ENCODE peak calls at places on chromosome 9, in five cellular contexts. Y, J, X, M and L are unnamed samples.

GRCh38 chr9:34072410-34072809 is 23.7 kb upstream of the UBAP2 start:
- DNase-seq in Y (no peak), J (no peak), X (no peak), M (no peak), L (no peak)

GRCh38 chr9:37531699-37532098 is 44.5 kb downstream of the FBXO10 start:
- DNase-seq in Y (no peak), J (peak), X (no peak), M (no peak), L (no peak)

GRCh38 chr9:98010450-98010849 is 27.3 kb downstream of the ANP32B start:
- DNase-seq in Y (no peak), J (no peak), X (no peak), M (no peak), L (no peak)

GRCh38 chr9:77386187-77386586 is 208.9 kb downstream of the VPS13A start:
- DNase-seq in Y (no peak), J (no peak), X (no peak), M (no peak), L (no peak)

GRCh38 chr9:16575142-16575877 is 295.2 kb downstream of the BNC2 start:
- DNase-seq in Y (no peak), J (no peak), X (no peak), M (no peak), L (no peak)

GRCh38 chr9:92610470-92611420 is 59.2 kb downstream of the IPPK start:
- DNase-seq in Y (no peak), J (no peak), X (no peak), M (no peak), L (no peak)

GRCh38 chr9:96453625-96454024 is 3.7 kb downstream of the HABP4 start:
- DNase-seq in Y (no peak), J (no peak), X (no peak), M (peak), L (no peak)

GRCh38 chr9:99197987-99198386 is 23.8 kb downstream of the ALG2 start:
- DNase-seq in Y (no peak), J (no peak), X (no peak), M (no peak), L (no peak)

GRCh38 chr9:94153905-94154304 is 69.6 kb downstream of the PTPDC1 start:
- DNase-seq in Y (peak), J (no peak), X (no peak), M (no peak), L (no peak)

GRCh38 chr9:117268847-117269452 is 145.9 kb downstream of the ASTN2 start:
- DNase-seq in Y (no peak), J (no peak), X (no peak), M (no peak), L (no peak)

GRCh38 chr9:114034176-114034575 is 43.9 kb downstream of the AMBP start:
- DNase-seq in Y (no peak), J (no peak), X (no peak), M (no peak), L (no peak)

GRCh38 chr9:120710110-120710981 is 3.9 kb downstream of the MEGF9 start:
- DNase-seq in Y (peak), J (no peak), X (no peak), M (no peak), L (no peak)

GRCh38 chr9:32430720-32431119 is 46.3 kb downstream of the ACO1 start:
- DNase-seq in Y (no peak), J (no peak), X (no peak), M (no peak), L (no peak)

GRCh38 chr9:27355166-27355565 is 58.2 kb upstream of the EQTN start:
- DNase-seq in Y (no peak), J (no peak), X (no peak), M (no peak), L (no peak)

GRCh38 chr9:96139592-96140251 is 162.3 kb downstream of the HSD17B3 start:
- DNase-seq in Y (no peak), J (no peak), X (no peak), M (no peak), L (no peak)

GRCh38 chr9:138050472-138051330 is 173.1 kb downstream of the CACNA1B start:
- DNase-seq in Y (no peak), J (no peak), X (no peak), M (no peak), L (no peak)

GRCh38 chr9:128053560-128053959 is 13.6 kb downstream of the NAIF1 start:
- DNase-seq in Y (no peak), J (no peak), X (no peak), M (no peak), L (no peak)

GRCh38 chr9:76873056-76873792 is 32.7 kb downstream of the PRUNE2 start:
- DNase-seq in Y (no peak), J (no peak), X (no peak), M (peak), L (no peak)

GRCh38 chr9:109451311-109452025 is 46.6 kb downstream of the PTPN3 start:
- DNase-seq in Y (no peak), J (no peak), X (no peak), M (no peak), L (no peak)

GRCh38 chr9:86562691-86563090 is 208.5 kb upstream of the TUT7 start:
- DNase-seq in Y (no peak), J (no peak), X (no peak), M (no peak), L (no peak)

GRCh38 chr9:79623799-79624721 is 52.3 kb downstream of the TLE4 start:
- DNase-seq in Y (peak), J (peak), X (no peak), M (no peak), L (no peak)

GRCh38 chr9:27339661-27340295 is 42.8 kb upstream of the EQTN start:
- DNase-seq in Y (no peak), J (no peak), X (no peak), M (no peak), L (no peak)

GRCh38 chr9:112844771-112845542 is 45.7 kb downstream of the SLC46A2 start:
- DNase-seq in Y (peak), J (peak), X (peak), M (peak), L (peak)

GRCh38 chr9:34070601-34071340 is 22.1 kb upstream of the UBAP2 start:
- DNase-seq in Y (no peak), J (no peak), X (no peak), M (no peak), L (no peak)

GRCh38 chr9:83800236-83801033 is 17.1 kb downstream of the GKAP1 start:
- DNase-seq in Y (no peak), J (no peak), X (no peak), M (no peak), L (no peak)

GRCh38 chr9:135075234-135076142 is 12.0 kb upstream of the OLFM1 start:
- DNase-seq in Y (no peak), J (no peak), X (peak), M (peak), L (peak)

GRCh38 chr9:93117924-93118862 is 15.9 kb downstream of the NINJ1 start:
- DNase-seq in Y (no peak), J (no peak), X (peak), M (no peak), L (no peak)

GRCh38 chr9:27196383-27196782 is 87.4 kb downstream of the TEK start:
- DNase-seq in Y (no peak), J (no peak), X (no peak), M (no peak), L (no peak)

GRCh38 chr9:76136986-76137385 is 246.5 kb downstream of the PCSK5 start:
- DNase-seq in Y (no peak), J (no peak), X (no peak), M (no peak), L (no peak)

GRCh38 chr9:129836342-129837007 is 1.2 kb downstream of the USP20 start:
- DNase-seq in Y (peak), J (no peak), X (no peak), M (no peak), L (no peak)

GRCh38 chr9:69671904-69672827 is at the start of gene APBA1:
- DNase-seq in Y (peak), J (peak), X (peak), M (peak), L (peak)

GRCh38 chr9:116868212-116868611 is 181.1 kb downstream of the TRIM32 start:
- DNase-seq in Y (no peak), J (no peak), X (no peak), M (no peak), L (no peak)

GRCh38 chr9:84296146-84296843 is 44.3 kb downstream of the SLC28A3 start:
- DNase-seq in Y (no peak), J (peak), X (no peak), M (no peak), L (no peak)

DNA sequence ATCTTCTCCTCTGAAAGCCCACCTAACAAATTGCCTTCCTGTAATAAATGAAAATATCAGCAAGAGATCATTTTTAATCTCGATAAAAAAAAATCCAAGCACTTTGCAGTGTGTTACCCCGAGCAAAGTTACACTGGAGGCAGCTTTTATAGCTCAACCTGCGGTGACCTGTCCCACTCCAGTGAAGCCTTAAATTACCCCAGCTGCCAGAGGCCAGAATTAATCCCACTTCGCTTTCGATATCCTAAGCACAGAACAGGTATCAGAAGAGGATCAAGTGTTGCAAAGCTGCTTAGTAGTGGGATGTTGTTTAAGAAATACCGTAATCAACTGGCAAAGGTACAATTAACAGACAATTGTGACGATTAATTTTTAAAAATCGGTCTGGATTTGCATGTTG is 314.0 kb downstream of the AGTPBP1 start:
- DNase-seq in Y (no peak), J (no peak), X (no peak), M (no peak), L (no peak)
- H3K27ac ChIP-seq in Y (no peak), J (no peak), X (no peak), M (no peak), L (no peak)

GRCh38 chr9:81585191-81585763 is 104.1 kb downstream of the TLE1 start:
- DNase-seq in Y (no peak), J (no peak), X (no peak), M (no peak), L (no peak)
- H3K27ac ChIP-seq in Y (no peak), J (no peak), X (no peak), M (no peak), L (no peak)

GRCh38 chr9:115118471-115119156 is 657 bp upstream of the TNC start:
- DNase-seq in Y (no peak), J (no peak), X (peak), M (peak), L (peak)

GRCh38 chr9:115115117-115115880 is 2.7 kb downstream of the TNC start:
- DNase-seq in Y (no peak), J (no peak), X (no peak), M (no peak), L (no peak)

GRCh38 chr9:115116620-115117284 is 1.2 kb downstream of the TNC start:
- DNase-seq in Y (no peak), J (no peak), X (peak), M (no peak), L (no peak)

GRCh38 chr9:115115924-115116323 is 2.0 kb downstream of the TNC start:
- DNase-seq in Y (no peak), J (no peak), X (no peak), M (no peak), L (no peak)

DNA sequence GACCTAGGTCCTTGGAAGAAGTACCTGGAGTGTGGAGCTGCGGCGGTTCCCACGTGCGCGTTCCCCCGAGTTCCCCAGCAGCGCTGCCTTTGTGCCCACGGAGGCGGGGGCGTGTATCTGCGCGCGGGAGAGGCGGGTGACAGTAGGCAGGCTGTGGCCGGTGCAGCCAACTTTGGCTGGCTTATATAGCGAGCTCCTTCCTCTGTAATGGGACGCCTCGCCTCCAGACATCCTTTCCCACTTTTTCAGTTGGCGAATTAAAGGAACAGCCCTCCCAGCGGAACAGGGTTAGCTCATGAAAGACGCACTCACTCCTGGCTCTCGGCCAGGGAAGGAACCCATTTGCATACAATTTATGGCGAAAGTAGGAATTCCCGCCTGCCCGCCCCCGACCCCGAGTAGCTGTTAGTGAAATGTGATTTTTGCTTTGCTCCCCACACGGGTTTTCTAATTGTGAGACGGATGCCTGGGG is at the start of gene TNC:
- DNase-seq in Y (no peak), J (no peak), X (peak), M (peak), L (peak)
- H3K27ac ChIP-seq in Y (no peak), J (no peak), X (peak), M (no peak), L (no peak)

DNA sequence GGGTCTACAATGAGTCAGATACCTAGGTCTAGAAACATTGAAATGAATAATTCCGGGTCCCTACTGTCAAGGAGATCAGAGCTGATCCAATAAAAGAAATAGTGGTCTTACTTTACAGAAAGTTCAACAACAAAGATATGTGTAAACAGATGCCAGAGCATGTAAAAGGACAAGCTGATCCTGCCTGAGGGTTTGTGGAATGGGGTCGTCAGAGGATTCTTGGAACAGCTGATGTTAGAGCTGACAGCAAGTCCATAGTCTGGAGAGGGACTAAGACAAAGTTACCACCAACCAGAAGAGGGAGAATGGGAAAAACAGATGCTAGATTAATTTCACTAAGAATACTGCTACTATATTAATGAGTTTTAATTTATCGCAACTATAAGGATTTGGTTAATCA is 71.5 kb downstream of the FREM1 start:
- DNase-seq in Y (no peak), J (no peak), X (no peak), M (no peak), L (no peak)
- H3K27ac ChIP-seq in Y (no peak), J (no peak), X (no peak), M (no peak), L (no peak)

DNA sequence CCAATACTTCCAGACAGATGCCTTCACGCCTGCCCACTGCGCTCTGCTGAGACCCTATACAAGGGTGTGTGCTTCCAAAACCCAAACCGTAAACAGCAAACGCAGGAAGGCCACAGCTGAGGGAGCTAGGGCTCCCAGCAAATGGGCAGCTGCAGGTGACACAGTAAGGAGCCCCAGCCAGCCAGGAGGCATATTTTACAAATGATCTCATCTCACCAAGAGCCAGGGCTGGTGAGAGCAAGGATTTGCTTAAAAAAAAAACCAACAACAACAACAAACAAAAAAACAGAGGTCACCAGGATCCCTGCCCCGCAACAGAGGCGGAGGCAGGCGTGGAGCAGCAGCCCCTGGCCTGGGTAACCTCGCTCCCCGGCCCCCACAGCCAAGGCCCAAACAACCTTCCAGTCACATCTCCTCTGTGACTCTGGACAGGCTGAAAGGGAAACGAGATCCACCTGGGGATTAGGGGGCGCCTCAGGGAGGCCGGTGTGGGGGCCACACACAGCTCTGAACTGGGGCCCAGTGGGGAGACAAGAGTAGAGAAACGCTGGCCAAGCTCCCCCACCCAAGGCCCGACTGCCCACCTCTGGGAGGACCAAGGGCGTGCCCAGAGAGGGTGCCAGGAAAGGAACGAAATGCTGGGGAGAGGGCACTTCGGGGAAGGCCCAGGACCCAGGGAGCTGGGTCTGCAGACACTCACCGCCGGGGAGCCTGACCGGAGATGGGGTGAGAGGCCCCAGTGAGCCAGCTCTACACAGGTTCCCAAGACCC is 3.3 kb downstream of the NACC2 start:
- DNase-seq in Y (no peak), J (no peak), X (peak), M (no peak), L (no peak)
- H3K27ac ChIP-seq in Y (no peak), J (no peak), X (no peak), M (no peak), L (no peak)